ENCODE peak calls at places on chromosomes 5 and 9, in ten cellular contexts. O is astrocyte of the spinal cord; Y is coronary artery; U is activated T-cell treated with anti-CD3 and anti-CD28 coated beads for 4 hours; W is A549; R is AG20443; Q is stimulated activated CD4-positive, alpha-beta T cell treated with anti-CD3 and anti-CD28 coated beads, Interleukin-1b, Interleukin-23, amount 100 ng/mL, for 24 hours; Z is activated gamma-delta T cell treated with Interleukin-2 at 50 U/mL for 16 hours; C is non-pigmented ciliary epithelial cell; I is renal cortical epithelial cell. V is an unnamed sample.

GRCh38 chr5:180129291-180130190 is 58.0 kb upstream of the RNF130 start:
- DNase-seq in O (no peak), Y (peak), U (no peak), W (no peak), R (no peak), Q (no peak), Z (no peak), C (no peak), I (no peak), V (no peak)

GRCh38 chr5:145246961-145247744 is 588.0 kb downstream of the PRELID2 start:
- DNase-seq in O (no peak), Y (no peak), U (no peak), W (no peak), R (peak), Q (no peak), Z (no peak), C (no peak), I (no peak), V (no peak)

GRCh38 chr5:127392762-127393161 is 102.2 kb downstream of the MEGF10 start:
- DNase-seq in O (no peak), Y (no peak), U (no peak), W (no peak), R (no peak), Q (no peak), Z (no peak), C (no peak), I (no peak), V (no peak)

GRCh38 chr5:68746220-68747076 is 347.4 kb upstream of the SLC30A5 start:
- DNase-seq in O (no peak), Y (no peak), U (no peak), W (no peak), R (no peak), Q (no peak), Z (no peak), C (no peak), I (peak), V (no peak)

GRCh38 chr9:21030389-21031035 is 928 bp downstream of the HACD4 start:
- DNase-seq in O (peak), Y (no peak), U (peak), W (peak), R (peak), Q (no peak), Z (no peak), C (no peak), I (peak), V (no peak)

GRCh38 chr5:68182094-68182493 is 33.5 kb upstream of the PIK3R1 start:
- DNase-seq in O (no peak), Y (no peak), U (no peak), W (no peak), R (no peak), Q (no peak), Z (no peak), C (no peak), I (no peak), V (no peak)

GRCh38 chr9:119453490-119453911 is 84.3 kb upstream of the BRINP1 start:
- DNase-seq in O (no peak), Y (no peak), U (no peak), W (no peak), R (no peak), Q (no peak), Z (no peak), C (no peak), I (peak), V (no peak)

GRCh38 chr5:150358261-150359095 is 981 bp downstream of the TCOF1 start:
- DNase-seq in O (peak), Y (no peak), U (no peak), W (peak), R (no peak), Q (no peak), Z (no peak), C (no peak), I (peak), V (no peak)

GRCh38 chr5:149585910-149586309 is 4.6 kb downstream of the ARHGEF37 start:
- DNase-seq in O (no peak), Y (no peak), U (no peak), W (no peak), R (no peak), Q (no peak), Z (no peak), C (no peak), I (no peak), V (no peak)

GRCh38 chr5:40797273-40798011 is 732 bp downstream of the PRKAA1 start:
- DNase-seq in O (peak), Y (peak), U (peak), W (peak), R (peak), Q (peak), Z (peak), C (no peak), I (peak), V (no peak)

GRCh38 chr5:135657536-135658307 is 78.9 kb upstream of the CXCL14 start:
- DNase-seq in O (no peak), Y (no peak), U (no peak), W (no peak), R (no peak), Q (no peak), Z (no peak), C (no peak), I (peak), V (no peak)

GRCh38 chr9:83220737-83221136 is 157.8 kb upstream of the RASEF start:
- DNase-seq in O (peak), Y (no peak), U (no peak), W (no peak), R (peak), Q (no peak), Z (no peak), C (peak), I (peak), V (peak)

GRCh38 chr5:151038801-151039238 is 18.4 kb downstream of the GPX3 start:
- DNase-seq in O (no peak), Y (no peak), U (no peak), W (no peak), R (peak), Q (peak), Z (no peak), C (no peak), I (peak), V (no peak)

GRCh38 chr5:119743927-119744326 is 114.6 kb downstream of the FAM170A start:
- DNase-seq in O (no peak), Y (no peak), U (no peak), W (peak), R (no peak), Q (no peak), Z (no peak), C (no peak), I (peak), V (no peak)

GRCh38 chr5:54556136-54556535 is 38.6 kb downstream of the SNX18 start:
- DNase-seq in O (peak), Y (no peak), U (no peak), W (no peak), R (no peak), Q (no peak), Z (no peak), C (no peak), I (peak), V (no peak)

GRCh38 chr9:22954964-22955363 is 508.3 kb downstream of the DMRTA1 start:
- DNase-seq in O (no peak), Y (no peak), U (no peak), W (no peak), R (no peak), Q (no peak), Z (no peak), C (no peak), I (no peak), V (no peak)

GRCh38 chr9:124797343-124798103 is 20.6 kb downstream of the OLFML2A start:
- DNase-seq in O (no peak), Y (no peak), U (no peak), W (no peak), R (no peak), Q (no peak), Z (no peak), C (no peak), I (no peak), V (no peak)

GRCh38 chr5:132737982-132738770 is 830 bp upstream of the KIF3A start:
- DNase-seq in O (no peak), Y (no peak), U (no peak), W (no peak), R (no peak), Q (no peak), Z (no peak), C (no peak), I (no peak), V (no peak)

GRCh38 chr9:136762915-136763648 is 1.2 kb downstream of the LCN15 start:
- DNase-seq in O (no peak), Y (no peak), U (no peak), W (peak), R (peak), Q (peak), Z (no peak), C (no peak), I (no peak), V (no peak)

GRCh38 chr5:20949636-20950035 is 961.6 kb upstream of the CDH18 start:
- DNase-seq in O (peak), Y (no peak), U (no peak), W (no peak), R (no peak), Q (no peak), Z (no peak), C (peak), I (no peak), V (no peak)

GRCh38 chr5:400282-401215 is 42.4 kb upstream of the EXOC3 start:
- DNase-seq in O (peak), Y (no peak), U (no peak), W (no peak), R (peak), Q (no peak), Z (no peak), C (no peak), I (no peak), V (peak)

GRCh38 chr5:149724884-149725283 is 5.2 kb upstream of the PPARGC1B start:
- DNase-seq in O (no peak), Y (no peak), U (no peak), W (no peak), R (no peak), Q (no peak), Z (no peak), C (no peak), I (no peak), V (no peak)

GRCh38 chr9:111965566-111966019 is 69.0 kb downstream of the UGCG start:
- DNase-seq in O (peak), Y (no peak), U (no peak), W (peak), R (peak), Q (no peak), Z (no peak), C (peak), I (peak), V (peak)

GRCh38 chr9:137127301-137128157 is 11.4 kb upstream of the GRIN1 start:
- DNase-seq in O (no peak), Y (no peak), U (no peak), W (peak), R (no peak), Q (no peak), Z (no peak), C (no peak), I (no peak), V (no peak)

GRCh38 chr5:173988554-173989431 is at the start of gene C5orf47:
- DNase-seq in O (no peak), Y (no peak), U (no peak), W (no peak), R (no peak), Q (no peak), Z (no peak), C (no peak), I (no peak), V (no peak)

GRCh38 chr5:92544042-92544441 is 1037.0 kb downstream of the NR2F1-AS1 start:
- DNase-seq in O (peak), Y (no peak), U (no peak), W (no peak), R (peak), Q (no peak), Z (no peak), C (no peak), I (peak), V (peak)

GRCh38 chr5:158013939-158014338 is 155.0 kb upstream of the CLINT1 start:
- DNase-seq in O (no peak), Y (no peak), U (no peak), W (peak), R (peak), Q (no peak), Z (no peak), C (peak), I (peak), V (no peak)

GRCh38 chr5:116032094-116032517 is at the start of gene ARL14EPL:
- DNase-seq in O (peak), Y (no peak), U (no peak), W (peak), R (peak), Q (no peak), Z (no peak), C (peak), I (peak), V (peak)

GRCh38 chr5:159849437-159850191 is 66.7 kb upstream of the ADRA1B start:
- DNase-seq in O (peak), Y (no peak), U (no peak), W (no peak), R (peak), Q (no peak), Z (no peak), C (peak), I (peak), V (peak)